ENCODE peak calls at places on chromosome 15, in seven cellular contexts. T is KBM-7, B is HTR-8/SVneo, F is pancreas, V is right cardiac atrium, E is fibroblast of mammary gland, S is body of pancreas. P is an unnamed sample.

GRCh38 chr15:63583027-63583426 is 14.2 kb upstream of the FBXL22 start:
- DNase-seq in T (no peak), B (no peak), F (no peak), V (no peak), E (peak), S (no peak), P (no peak)

GRCh38 chr15:85879334-85880163 is 84.8 kb upstream of the KLHL25 start:
- DNase-seq in T (no peak), B (no peak), F (no peak), V (no peak), E (no peak), S (no peak), P (no peak)

GRCh38 chr15:58980351-58980939 is 7.0 kb upstream of the RNF111 start:
- DNase-seq in T (peak), B (no peak), F (no peak), V (no peak), E (peak), S (no peak), P (peak)

GRCh38 chr15:53962646-53963561 is 15.3 kb upstream of the UNC13C start:
- DNase-seq in T (peak), B (no peak), F (no peak), V (peak), E (peak), S (peak), P (peak)

GRCh38 chr15:70561885-70562284 is 201.5 kb downstream of the UACA start:
- DNase-seq in T (no peak), B (no peak), F (no peak), V (no peak), E (no peak), S (no peak), P (no peak)

GRCh38 chr15:60764408-60764963 is 285.5 kb upstream of the ICE2 start:
- DNase-seq in T (no peak), B (no peak), F (no peak), V (no peak), E (no peak), S (no peak), P (peak)

GRCh38 chr15:79157631-79158592 is 67.3 kb upstream of the RASGRF1 start:
- DNase-seq in T (no peak), B (no peak), F (no peak), V (no peak), E (no peak), S (no peak), P (no peak)

GRCh38 chr15:96321422-96322391 is 8.8 kb upstream of the NR2F2 start:
- DNase-seq in T (no peak), B (no peak), F (no peak), V (peak), E (peak), S (peak), P (peak)

GRCh38 chr15:41987246-41987924 is 15.0 kb upstream of the EHD4 start:
- DNase-seq in T (no peak), B (no peak), F (no peak), V (no peak), E (no peak), S (no peak), P (no peak)

GRCh38 chr15:48625126-48625525 is 20.4 kb downstream of the FBN1 start:
- DNase-seq in T (no peak), B (no peak), F (no peak), V (no peak), E (no peak), S (no peak), P (no peak)

GRCh38 chr15:61951949-61952348 is 108.3 kb downstream of the VPS13C start:
- DNase-seq in T (no peak), B (no peak), F (no peak), V (no peak), E (no peak), S (peak), P (peak)

GRCh38 chr15:34241376-34242350 is 16.8 kb downstream of the EMC4 start:
- DNase-seq in T (peak), B (peak), F (no peak), V (no peak), E (peak), S (peak), P (peak)

GRCh38 chr15:91956026-91956723 is 102.7 kb downstream of the SLCO3A1 start:
- DNase-seq in T (no peak), B (no peak), F (no peak), V (peak), E (peak), S (no peak), P (no peak)

GRCh38 chr15:88080616-88081015 is 175.9 kb downstream of the NTRK3 start:
- DNase-seq in T (no peak), B (no peak), F (no peak), V (no peak), E (no peak), S (no peak), P (no peak)

GRCh38 chr15:82158811-82159210 is 103.7 kb downstream of the EFL1 start:
- DNase-seq in T (no peak), B (no peak), F (no peak), V (peak), E (no peak), S (peak), P (no peak)

GRCh38 chr15:48182749-48183148 is 4.7 kb upstream of the MYEF2 start:
- DNase-seq in T (no peak), B (no peak), F (no peak), V (no peak), E (no peak), S (no peak), P (no peak)

GRCh38 chr15:38899300-38899699 is 334.7 kb upstream of the RASGRP1 start:
- DNase-seq in T (no peak), B (no peak), F (no peak), V (no peak), E (peak), S (no peak), P (peak)

GRCh38 chr15:62068071-62068786 is 1.5 kb downstream of the C2CD4A start:
- DNase-seq in T (peak), B (no peak), F (peak), V (peak), E (peak), S (peak), P (peak)

GRCh38 chr15:38868326-38869114 is 303.9 kb upstream of the RASGRP1 start:
- DNase-seq in T (no peak), B (peak), F (no peak), V (peak), E (peak), S (no peak), P (peak)

GRCh38 chr15:39575180-39575579 is 5.7 kb upstream of the THBS1 start:
- DNase-seq in T (no peak), B (no peak), F (no peak), V (no peak), E (no peak), S (no peak), P (no peak)

GRCh38 chr15:83288381-83288801 is 3.9 kb upstream of the BNC1 start:
- DNase-seq in T (no peak), B (no peak), F (no peak), V (no peak), E (no peak), S (no peak), P (no peak)

GRCh38 chr15:90188914-90189748 is 12.0 kb upstream of the SEMA4B start:
- DNase-seq in T (peak), B (no peak), F (no peak), V (no peak), E (no peak), S (no peak), P (no peak)

GRCh38 chr15:65377976-65378366 is at the start of gene IGDCC3:
- DNase-seq in T (peak), B (peak), F (no peak), V (no peak), E (no peak), S (peak), P (no peak)

GRCh38 chr15:82122754-82123400 is 77.1 kb upstream of the MEX3B start:
- DNase-seq in T (no peak), B (peak), F (no peak), V (no peak), E (peak), S (no peak), P (peak)

GRCh38 chr15:43492266-43492665 is 690 bp downstream of the TP53BP1 start:
- DNase-seq in T (no peak), B (no peak), F (no peak), V (no peak), E (no peak), S (no peak), P (peak)

GRCh38 chr15:51830279-51830806 is 890 bp downstream of the TMOD3 start:
- DNase-seq in T (peak), B (peak), F (no peak), V (no peak), E (peak), S (no peak), P (peak)

GRCh38 chr15:92091155-92091734 is 237.7 kb downstream of the SLCO3A1 start:
- DNase-seq in T (peak), B (peak), F (peak), V (peak), E (peak), S (peak), P (peak)

GRCh38 chr15:81146454-81146853 is 12.4 kb downstream of the CFAP161 start:
- DNase-seq in T (no peak), B (no peak), F (no peak), V (no peak), E (no peak), S (no peak), P (no peak)

GRCh38 chr15:31483053-31483923 is 156.7 kb downstream of the KLF13 start:
- DNase-seq in T (no peak), B (no peak), F (no peak), V (peak), E (no peak), S (no peak), P (no peak)

GRCh38 chr15:75029378-75030022 is 6.1 kb downstream of the PPCDC start:
- DNase-seq in T (peak), B (peak), F (peak), V (peak), E (peak), S (peak), P (peak)

GRCh38 chr15:101718896-101719295 is 5.4 kb downstream of the TARS3 start:
- DNase-seq in T (no peak), B (no peak), F (no peak), V (no peak), E (no peak), S (no peak), P (no peak)

GRCh38 chr15:101359365-101359947 is 64.4 kb upstream of the SNRPA1 start:
- DNase-seq in T (no peak), B (no peak), F (no peak), V (no peak), E (no peak), S (no peak), P (no peak)

GRCh38 chr15:87082576-87082975 is 1002.9 kb downstream of the AGBL1 start:
- DNase-seq in T (no peak), B (no peak), F (no peak), V (no peak), E (no peak), S (no peak), P (no peak)

GRCh38 chr15:42060477-42060763 is 33.9 kb downstream of the PLA2G4D start:
- DNase-seq in T (no peak), B (no peak), F (no peak), V (no peak), E (no peak), S (no peak), P (no peak)

GRCh38 chr15:55703873-55704285 is 39.1 kb downstream of the PRTG start:
- DNase-seq in T (peak), B (no peak), F (no peak), V (no peak), E (peak), S (no peak), P (no peak)

GRCh38 chr15:42138411-42138810 is 18.0 kb downstream of the PLA2G4F start:
- DNase-seq in T (no peak), B (no peak), F (no peak), V (no peak), E (no peak), S (no peak), P (no peak)

GRCh38 chr15:95202569-95203349 is 971.4 kb downstream of the MCTP2 start:
- DNase-seq in T (no peak), B (no peak), F (no peak), V (no peak), E (peak), S (no peak), P (no peak)

GRCh38 chr15:70789213-70789612 is 25.9 kb upstream of the UACA start:
- DNase-seq in T (no peak), B (no peak), F (no peak), V (no peak), E (no peak), S (no peak), P (no peak)

P was measured in endothelial cell of umbilical vein.